ENCODE peak calls at places on chromosomes 4 and X, in eight cellular contexts. Q is activated CD8-positive, alpha-beta memory T cell treated with anti-CD3 and anti-CD28 coated beads, Interleukin-2, amount 50 U/mL, for 48 hours; S is stimulated activated CD8-positive, alpha-beta memory T cell treated with anti-CD3 and anti-CD28 coated beads, Interleukin-4, amount 100 ng/mL, for 1 hour; P is hippocampal formation; E is astrocyte; X is neural crest cell; C is NT2/D1; R is GM23248. A is an unnamed sample.

GRCh38 chr4:159400782-159401712 is 298.2 kb downstream of the RAPGEF2 start:
- DNase-seq in Q (no peak), S (no peak), P (no peak), E (no peak), X (no peak), C (no peak), R (peak), A (no peak)

GRCh38 chrX:15673970-15674369 is 9.4 kb upstream of the CLTRN start:
- DNase-seq in Q (no peak), S (no peak), P (no peak), E (no peak), X (no peak), C (no peak), R (no peak), A (no peak)

GRCh38 chr4:120066182-120066524 is 495 bp downstream of the MAD2L1 start:
- DNase-seq in Q (no peak), S (no peak), P (no peak), E (peak), X (no peak), C (peak), R (peak), A (no peak)

GRCh38 chr4:15668566-15669435 is 12.8 kb upstream of the FAM200B start:
- DNase-seq in Q (no peak), S (no peak), P (peak), E (no peak), X (no peak), C (no peak), R (no peak), A (no peak)

GRCh38 chrX:20995829-20996228 is 378.4 kb upstream of the CNKSR2 start:
- DNase-seq in Q (no peak), S (no peak), P (no peak), E (no peak), X (no peak), C (peak), R (no peak), A (no peak)

GRCh38 chr4:177964061-177964460 is 521.8 kb upstream of the AGA start:
- DNase-seq in Q (no peak), S (no peak), P (no peak), E (peak), X (no peak), C (no peak), R (peak), A (peak)

GRCh38 chr4:833156-833555 is 7.2 kb upstream of the CPLX1 start:
- DNase-seq in Q (no peak), S (no peak), P (no peak), E (no peak), X (no peak), C (no peak), R (no peak), A (no peak)

GRCh38 chr4:80142396-80143304 is 54.7 kb upstream of the PRDM8 start:
- DNase-seq in Q (no peak), S (no peak), P (no peak), E (peak), X (no peak), C (no peak), R (peak), A (no peak)

GRCh38 chr4:174521800-174522182 is 497 bp downstream of the HPGD start:
- DNase-seq in Q (peak), S (no peak), P (no peak), E (no peak), X (peak), C (no peak), R (peak), A (no peak)

GRCh38 chr4:176393306-176394013 is 73.7 kb downstream of the SPCS3 start:
- DNase-seq in Q (no peak), S (no peak), P (no peak), E (no peak), X (no peak), C (no peak), R (no peak), A (no peak)

GRCh38 chr4:114151-114550 is 10.2 kb upstream of the ZNF718 start:
- DNase-seq in Q (no peak), S (no peak), P (no peak), E (no peak), X (no peak), C (no peak), R (no peak), A (no peak)

GRCh38 chr4:21801661-21802355 is 146.8 kb downstream of the KCNIP4 start:
- DNase-seq in Q (no peak), S (no peak), P (no peak), E (peak), X (no peak), C (no peak), R (peak), A (no peak)

GRCh38 chr4:114598191-114599121 is at the start of gene UGT8:
- DNase-seq in Q (peak), S (no peak), P (peak), E (peak), X (peak), C (peak), R (peak), A (no peak)

GRCh38 chr4:48032721-48033120 is 16.1 kb downstream of the NIPAL1 start:
- DNase-seq in Q (no peak), S (no peak), P (no peak), E (no peak), X (no peak), C (no peak), R (no peak), A (no peak)

GRCh38 chrX:144327515-144327914 is 443.6 kb downstream of the UBE2NL start:
- DNase-seq in Q (no peak), S (no peak), P (no peak), E (no peak), X (no peak), C (no peak), R (peak), A (no peak)

GRCh38 chr4:2898001-2898400 is 54.4 kb downstream of the ADD1 start:
- DNase-seq in Q (no peak), S (no peak), P (no peak), E (no peak), X (no peak), C (no peak), R (no peak), A (no peak)

GRCh38 chr4:137226221-137226620 is 306.1 kb downstream of the PCDH18 start:
- DNase-seq in Q (no peak), S (no peak), P (no peak), E (no peak), X (no peak), C (no peak), R (peak), A (no peak)

GRCh38 chr4:123398803-123399637 is 2.4 kb downstream of the SPRY1 start:
- DNase-seq in Q (peak), S (no peak), P (peak), E (peak), X (peak), C (peak), R (peak), A (peak)

GRCh38 chrX:108348525-108348924 is 89.7 kb downstream of the COL4A6 start:
- DNase-seq in Q (no peak), S (no peak), P (no peak), E (no peak), X (no peak), C (no peak), R (no peak), A (no peak)

GRCh38 chr4:77776182-77777134 is 42.7 kb downstream of the CNOT6L start:
- DNase-seq in Q (no peak), S (no peak), P (no peak), E (peak), X (no peak), C (no peak), R (peak), A (no peak)

GRCh38 chr4:110533940-110534339 is 58.0 kb downstream of the ENPEP start:
- DNase-seq in Q (no peak), S (no peak), P (no peak), E (peak), X (no peak), C (no peak), R (peak), A (peak)